ENCODE peak calls at places on chromosomes 12 and 14, in seven cellular contexts. A, C, N, P, Z, H and E are unnamed samples.

GRCh38 chr12:3832738-3833137 is 40.5 kb downstream of the PARP11 start:
- DNase-seq in C (no peak), P (no peak), A (no peak), Z (no peak), N (no peak), H (no peak), E (no peak)

GRCh38 chr12:98154850-98155249 is 360.5 kb upstream of the TMPO start:
- DNase-seq in Z (no peak), C (peak), H (no peak), N (peak), A (no peak), P (no peak), E (no peak)

GRCh38 chr14:38627163-38627562 is 371.3 kb upstream of the CLEC14A start:
- DNase-seq in H (no peak), Z (no peak), N (no peak), A (no peak), C (no peak), P (no peak), E (no peak)

GRCh38 chr12:120227233-120228040 is 26.5 kb upstream of the RPLP0 start:
- DNase-seq in N (no peak), P (no peak), Z (no peak), C (no peak), A (no peak), H (no peak), E (no peak)

GRCh38 chr14:79639638-79640037 is 571.7 kb downstream of the DIO2 start:
- DNase-seq in C (no peak), H (no peak), A (no peak), P (no peak), N (no peak), Z (no peak), E (no peak)

GRCh38 chr14:50675597-50675996 is 7.5 kb upstream of the SAV1 start:
- DNase-seq in H (no peak), A (no peak), N (no peak), Z (no peak), C (no peak), P (no peak), E (no peak)

GRCh38 chr12:76764856-76765255 is 941 bp downstream of the ZDHHC17 start:
- DNase-seq in P (no peak), N (no peak), Z (peak), C (no peak), H (no peak), A (no peak), E (no peak)

GRCh38 chr12:78864483-78865296 is at the start of gene SYT1:
- DNase-seq in A (peak), P (peak), H (no peak), N (peak), Z (peak), C (peak), E (peak)

GRCh38 chr14:104690861-104691455 is 1.5 kb downstream of the INF2 start:
- DNase-seq in N (no peak), H (no peak), C (no peak), A (no peak), Z (no peak), P (no peak), E (no peak)

GRCh38 chr14:94009767-94010166 is 12.7 kb downstream of the CCDC197 start:
- DNase-seq in N (no peak), A (no peak), C (no peak), Z (no peak), P (peak), H (no peak), E (no peak)

GRCh38 chr12:94039914-94040313 is 108.5 kb upstream of the PLXNC1 start:
- DNase-seq in H (no peak), C (no peak), N (no peak), Z (no peak), P (no peak), A (no peak), E (no peak)

GRCh38 chr12:15590180-15590826 is 198.9 kb downstream of the EPS8 start:
- DNase-seq in C (peak), A (no peak), N (peak), P (peak), Z (peak), H (no peak), E (peak)

GRCh38 chr12:116697305-116698130 is 40.4 kb downstream of the SPRING1 start:
- DNase-seq in P (peak), C (peak), Z (peak), N (peak), H (no peak), A (peak), E (no peak)

GRCh38 chr14:24734917-24735500 is 101.0 kb upstream of the GZMB start:
- DNase-seq in A (no peak), N (peak), Z (peak), H (peak), C (peak), P (peak), E (peak)

GRCh38 chr14:39368261-39368959 is 63.8 kb downstream of the FBXO33 start:
- DNase-seq in H (peak), C (peak), N (peak), Z (peak), A (no peak), P (peak), E (peak)

GRCh38 chr12:69290545-69291277 is 51.3 kb downstream of the CPSF6 start:
- DNase-seq in C (peak), P (peak), Z (peak), N (peak), A (peak), H (peak), E (peak)

GRCh38 chr14:37721976-37722659 is 126.7 kb downstream of the TTC6 start:
- DNase-seq in Z (no peak), H (no peak), C (no peak), A (no peak), P (no peak), N (no peak), E (no peak)

GRCh38 chr12:105935981-105936380 is 202.8 kb downstream of the NUAK1 start:
- DNase-seq in A (no peak), C (no peak), H (no peak), N (peak), Z (no peak), P (no peak), E (no peak)

GRCh38 chr12:90250041-90250440 is 541.4 kb upstream of the ATP2B1 start:
- DNase-seq in N (no peak), C (no peak), H (no peak), P (no peak), Z (no peak), A (no peak), E (no peak)

GRCh38 chr14:72237722-72238666 is 305.8 kb downstream of the RGS6 start:
- DNase-seq in P (no peak), N (no peak), C (no peak), H (no peak), Z (no peak), A (no peak), E (no peak)

GRCh38 chr12:50283924-50284236 is 560 bp upstream of the LIMA1 start:
- DNase-seq in A (no peak), P (peak), Z (no peak), H (no peak), C (no peak), N (peak), E (no peak)

GRCh38 chr14:103140316-103141109 is 17.3 kb downstream of the TNFAIP2 start:
- DNase-seq in C (no peak), H (no peak), Z (no peak), P (peak), A (no peak), N (peak), E (no peak)

GRCh38 chr12:95257541-95257940 is 39.9 kb downstream of the VEZT start:
- DNase-seq in N (no peak), C (no peak), P (no peak), H (no peak), A (no peak), Z (no peak), E (no peak)

GRCh38 chr12:42343721-42344120 is 17.8 kb downstream of the PPHLN1 start:
- DNase-seq in Z (no peak), A (no peak), C (no peak), P (no peak), N (no peak), H (no peak), E (no peak)

GRCh38 chr12:53102883-53103807 is at the start of gene SOAT2:
- DNase-seq in A (no peak), H (no peak), C (no peak), N (no peak), Z (no peak), P (no peak), E (no peak)

GRCh38 chr12:101021442-101021841 is 188.6 kb downstream of the SLC5A8 start:
- DNase-seq in A (no peak), C (no peak), P (no peak), N (no peak), H (no peak), Z (no peak), E (no peak)

GRCh38 chr12:111692575-111693210 is 6.8 kb downstream of the ACAD10 start:
- DNase-seq in H (no peak), A (no peak), N (peak), Z (no peak), C (no peak), P (peak), E (no peak)

GRCh38 chr14:55354500-55354899 is 57.1 kb downstream of the ATG14 start:
- DNase-seq in P (peak), C (peak), H (no peak), Z (peak), N (peak), A (peak), E (peak)